ENCODE peak calls at places on chromosomes 7 and 10, in four cellular contexts. W, N, U and C are unnamed samples. For H3K79me2, the result is how much of the 10 kb centered on the place peaks cover.

GRCh38 chr10:12353399-12354027 is 4.2 kb downstream of the CAMK1D start:
- DNase-seq in U (no peak), W (no peak), N (no peak), C (no peak)

GRCh38 chr7:151895008-151895661 is 18.2 kb upstream of the PRKAG2 start:
- DNase-seq in U (no peak), N (no peak), W (no peak), C (no peak)

GRCh38 chr7:26321440-26321839 is 29.8 kb downstream of the SNX10 start:
- DNase-seq in W (no peak), N (no peak), U (no peak), C (peak)

GRCh38 chr10:70866424-70866823 is 21.9 kb downstream of the PCBD1 start:
- DNase-seq in N (no peak), W (no peak), U (no peak), C (no peak)

GRCh38 chr7:135168001-135168400 is 2.5 kb downstream of the CYREN start:
- DNase-seq in U (peak), N (no peak), W (no peak), C (peak)

GRCh38 chr7:81780914-81781693 is 11.3 kb upstream of the HGF start:
- DNase-seq in N (no peak), U (no peak), W (no peak), C (no peak)

GRCh38 chr7:1943326-1943725 is 273.2 kb downstream of the ELFN1 start:
- DNase-seq in W (no peak), U (no peak), N (no peak), C (peak)

GRCh38 chr10:59177031-59177861 is 803 bp downstream of the PHYHIPL start:
- DNase-seq in W (no peak), N (no peak), U (no peak), C (peak)

GRCh38 chr10:17340144-17340829 is 112.2 kb downstream of the VIM start:
- DNase-seq in N (no peak), U (no peak), W (no peak), C (no peak)

GRCh38 chr10:76086571-76087260 is 655.3 kb downstream of the LRMDA start:
- DNase-seq in N (no peak), U (peak), W (no peak), C (no peak)

GRCh38 chr10:74991435-74991834 is 120.0 kb upstream of the SAMD8 start:
- DNase-seq in U (peak), N (no peak), W (peak), C (no peak)

GRCh38 chr7:141700848-141701371 is 1.1 kb downstream of the DENND11 start:
- DNase-seq in U (no peak), W (no peak), N (no peak), C (no peak)

GRCh38 chr7:141702892-141703291 is 926 bp upstream of the DENND11 start:
- DNase-seq in U (no peak), W (no peak), N (no peak), C (no peak)

GRCh38 chr7:141701489-141702046 is 398 bp downstream of the DENND11 start:
- DNase-seq in U (peak), N (no peak), W (no peak), C (peak)

GRCh38 chr7:141700291-141700847 is 1.6 kb downstream of the DENND11 start:
- DNase-seq in W (no peak), N (no peak), U (no peak), C (no peak)

DNA sequence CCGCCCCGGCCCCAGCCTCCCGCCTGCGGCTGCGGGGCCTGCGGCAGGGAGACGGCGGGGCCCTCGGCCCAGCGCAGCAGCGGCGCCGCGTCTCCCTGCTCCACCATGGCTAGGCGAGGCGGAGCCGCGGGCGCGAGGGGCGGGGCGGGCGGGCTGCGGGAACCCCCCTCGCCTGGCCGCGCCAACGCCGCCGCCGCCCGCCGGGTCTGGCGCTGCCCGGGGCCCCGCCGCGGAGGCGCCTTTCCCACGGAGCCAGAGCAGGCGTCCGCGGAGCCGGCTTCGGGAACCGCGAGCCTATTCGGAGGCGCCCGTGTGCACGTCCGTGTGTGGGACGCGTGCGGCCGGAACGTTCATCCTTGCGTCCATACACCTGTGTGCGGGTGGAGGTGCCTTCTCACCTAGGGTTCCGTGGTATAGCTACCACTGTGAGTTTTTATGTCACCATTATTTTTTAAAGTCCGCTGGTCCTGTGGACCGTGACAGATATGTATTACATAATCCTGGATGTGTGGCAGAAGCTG is at the start of gene DENND11:
- DNase-seq in N (no peak), U (peak), W (no peak), C (peak)
- TF ChIP-seq POLR2A in N (no peak), U (no peak), W (no peak), C (no peak)

GRCh38 chr7:22352812-22353340 is 4.1 kb downstream of the RAPGEF5 start:
- DNase-seq in U (no peak), W (no peak), N (no peak), C (no peak)

GRCh38 chr7:22356855-22357310 is at the start of gene RAPGEF5:
- DNase-seq in N (no peak), W (peak), U (no peak), C (no peak)

GRCh38 chr7:22356010-22356854 is 722 bp downstream of the RAPGEF5 start:
- DNase-seq in W (no peak), U (no peak), N (no peak), C (peak)

GRCh38 chr7:22355620-22356009 is 1.3 kb downstream of the RAPGEF5 start:
- DNase-seq in N (no peak), U (no peak), W (no peak), C (no peak)

GRCh38 chr7:22354462-22354861 is 2.5 kb downstream of the RAPGEF5 start:
- DNase-seq in U (no peak), W (no peak), N (no peak), C (no peak)
- H3K79me2 ChIP-seq in U (under half), W (half or more), N (under half), C (under half)

DNA sequence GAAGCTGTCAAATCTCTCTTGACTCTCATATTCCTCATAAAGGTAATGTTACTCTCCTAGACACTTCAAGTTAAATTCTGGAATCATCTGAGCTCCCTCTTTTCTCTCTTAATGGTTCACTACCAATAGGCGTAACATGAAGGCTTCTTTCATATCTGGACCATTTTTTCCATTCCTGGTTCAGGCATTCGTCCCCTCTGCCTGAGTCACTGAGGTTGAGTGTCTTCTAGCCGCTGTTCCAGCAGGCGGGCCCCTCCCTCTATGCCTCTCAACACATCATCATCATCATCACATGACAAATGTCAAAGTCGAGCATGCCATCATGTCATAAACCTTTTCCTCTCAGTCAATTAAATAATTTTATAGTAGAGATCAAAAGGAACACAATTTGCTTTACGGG is 168.8 kb upstream of the ASAH2 start:
- DNase-seq in W (no peak), U (peak), N (no peak), C (no peak)
- TF ChIP-seq POLR2A in W (no peak), U (no peak), N (no peak), C (no peak)

GRCh38 chr7:64101943-64102655 is 56.9 kb downstream of the ZNF727 start:
- DNase-seq in W (no peak), N (no peak), U (no peak), C (no peak)
- H3K79me2 ChIP-seq in W (under half), N (under half), U (under half), C (under half)

DNA sequence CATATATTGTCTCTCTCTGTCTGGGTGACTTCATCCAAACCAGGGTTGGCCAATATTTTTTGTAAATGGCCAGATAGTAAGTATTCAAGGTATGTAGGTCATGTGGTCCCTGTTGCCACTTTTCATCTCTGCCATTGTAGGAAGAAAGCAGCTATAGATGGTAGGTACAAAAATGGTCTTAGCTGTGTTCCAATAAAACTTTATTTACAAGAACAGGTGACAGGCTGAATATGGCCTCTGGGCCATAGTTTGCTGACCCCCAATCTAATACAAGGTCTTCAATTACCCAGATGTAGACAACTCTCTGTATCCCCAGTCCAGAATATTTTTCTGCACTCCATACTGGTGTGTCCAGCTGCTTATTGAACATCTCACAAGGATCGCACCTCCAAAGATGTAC is 166.2 kb upstream of the FZD8 start:
- DNase-seq in W (no peak), N (no peak), U (no peak), C (no peak)
- TF ChIP-seq POLR2A in W (no peak), N (no peak), U (no peak), C (no peak)

GRCh38 chr7:155662343-155663043 is 18.0 kb downstream of the RBM33 start:
- DNase-seq in N (no peak), W (no peak), U (no peak), C (no peak)
- H3K79me2 ChIP-seq in N (under half), W (half or more), U (half or more), C (half or more)